ENCODE peak calls at places on chromosomes 12 and 14, in five cellular contexts. One of them, this sample, is unnamed. For H3K36me3, the result is how much of the 10 kb centered on the place peaks cover.

GRCh38 chr12:52370906-52371608 is 3.8 kb upstream of the KRT85 start:
- DNase-seq in sigmoid colon: peak
- DNase-seq in CD8-positive, alpha-beta memory T cell: no peak
- DNase-seq in neural progenitor cell: peak
- DNase-seq in SJSA1: no peak
- DNase-seq in this sample: no peak

GRCh38 chr14:37698840-37699777 is 103.7 kb downstream of the TTC6 start:
- DNase-seq in sigmoid colon: no peak
- DNase-seq in neural progenitor cell: no peak
- DNase-seq in CD8-positive, alpha-beta memory T cell: no peak
- DNase-seq in SJSA1: no peak
- DNase-seq in this sample: no peak

GRCh38 chr12:16604853-16605252 is 1.1 kb downstream of the LMO3 start:
- DNase-seq in sigmoid colon: peak
- DNase-seq in CD8-positive, alpha-beta memory T cell: no peak
- DNase-seq in neural progenitor cell: peak
- DNase-seq in SJSA1: no peak
- DNase-seq in this sample: no peak

GRCh38 chr14:81400852-81401251 is 728 bp upstream of the STON2 start:
- DNase-seq in CD8-positive, alpha-beta memory T cell: no peak
- DNase-seq in SJSA1: no peak
- DNase-seq in sigmoid colon: peak
- DNase-seq in neural progenitor cell: peak
- DNase-seq in this sample: no peak

GRCh38 chr12:91636721-91637120 is 454.1 kb upstream of the DCN start:
- DNase-seq in SJSA1: no peak
- DNase-seq in neural progenitor cell: no peak
- DNase-seq in sigmoid colon: no peak
- DNase-seq in CD8-positive, alpha-beta memory T cell: no peak
- DNase-seq in this sample: no peak

GRCh38 chr12:122030427-122030825 is 8.7 kb downstream of the BCL7A start:
- DNase-seq in SJSA1: no peak
- DNase-seq in CD8-positive, alpha-beta memory T cell: no peak
- DNase-seq in sigmoid colon: no peak
- DNase-seq in neural progenitor cell: no peak
- DNase-seq in this sample: no peak

GRCh38 chr12:9798008-9798619 is 29.2 kb upstream of the KLRF1 start:
- DNase-seq in SJSA1: peak
- DNase-seq in sigmoid colon: no peak
- DNase-seq in neural progenitor cell: peak
- DNase-seq in CD8-positive, alpha-beta memory T cell: peak
- DNase-seq in this sample: peak

GRCh38 chr12:123363743-123364531 is 710 bp downstream of the SBNO1 start:
- DNase-seq in CD8-positive, alpha-beta memory T cell: peak
- DNase-seq in SJSA1: no peak
- DNase-seq in neural progenitor cell: peak
- DNase-seq in sigmoid colon: peak
- DNase-seq in this sample: peak

GRCh38 chr14:88195676-88196075 is 127.4 kb downstream of the KCNK10 start:
- DNase-seq in sigmoid colon: no peak
- DNase-seq in neural progenitor cell: peak
- DNase-seq in SJSA1: no peak
- DNase-seq in CD8-positive, alpha-beta memory T cell: no peak
- DNase-seq in this sample: no peak

GRCh38 chr12:44889162-44889561 is 13.0 kb upstream of the NELL2 start:
- DNase-seq in sigmoid colon: no peak
- DNase-seq in neural progenitor cell: no peak
- DNase-seq in CD8-positive, alpha-beta memory T cell: no peak
- DNase-seq in SJSA1: no peak
- DNase-seq in this sample: no peak

GRCh38 chr12:1138691-1139090 is 147.7 kb downstream of the ERC1 start:
- DNase-seq in CD8-positive, alpha-beta memory T cell: no peak
- DNase-seq in neural progenitor cell: no peak
- DNase-seq in sigmoid colon: no peak
- DNase-seq in SJSA1: no peak
- DNase-seq in this sample: no peak

GRCh38 chr12:124475295-124476010 is 92.0 kb downstream of the NCOR2 start:
- DNase-seq in SJSA1: no peak
- DNase-seq in CD8-positive, alpha-beta memory T cell: no peak
- DNase-seq in neural progenitor cell: no peak
- DNase-seq in sigmoid colon: no peak
- DNase-seq in this sample: no peak

DNA sequence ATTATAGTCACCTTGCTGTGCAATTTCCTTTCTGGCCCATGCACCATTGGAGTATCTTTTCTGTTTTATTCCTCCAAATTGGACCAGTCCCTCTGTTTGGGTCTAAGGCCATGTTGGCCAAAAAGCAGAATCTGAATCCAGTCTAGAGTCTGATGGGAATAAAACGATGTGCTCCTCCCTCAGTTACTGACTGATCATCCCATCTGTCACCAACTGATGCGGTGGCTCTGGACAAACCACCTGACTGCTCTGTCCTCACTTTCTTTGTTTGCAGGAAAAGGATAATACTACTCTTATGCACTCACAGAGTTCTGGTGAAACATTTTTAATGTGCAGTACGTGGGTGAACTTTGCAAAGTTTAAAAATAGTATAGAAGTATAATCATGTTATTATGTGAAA is 120.2 kb upstream of the HIF1A start:
- DNase-seq in SJSA1: no peak
- DNase-seq in neural progenitor cell: no peak
- DNase-seq in sigmoid colon: no peak
- DNase-seq in CD8-positive, alpha-beta memory T cell: no peak
- DNase-seq in this sample: no peak
- H3K27ac ChIP-seq in SJSA1: peak
- H3K27ac ChIP-seq in neural progenitor cell: no peak
- H3K27ac ChIP-seq in sigmoid colon: no peak
- H3K27ac ChIP-seq in CD8-positive, alpha-beta memory T cell: no peak
- H3K27ac ChIP-seq in this sample: no peak

GRCh38 chr14:20807304-20807956 is 4.8 kb upstream of the RNASE1 start:
- DNase-seq in CD8-positive, alpha-beta memory T cell: no peak
- DNase-seq in sigmoid colon: no peak
- DNase-seq in SJSA1: no peak
- DNase-seq in neural progenitor cell: no peak
- DNase-seq in this sample: no peak

GRCh38 chr14:20812576-20812975 is 9.9 kb upstream of the RNASE1 start:
- DNase-seq in neural progenitor cell: no peak
- DNase-seq in SJSA1: no peak
- DNase-seq in sigmoid colon: no peak
- DNase-seq in CD8-positive, alpha-beta memory T cell: no peak
- DNase-seq in this sample: no peak

GRCh38 chr14:20811994-20812393 is 9.3 kb upstream of the RNASE1 start:
- DNase-seq in SJSA1: no peak
- DNase-seq in neural progenitor cell: no peak
- DNase-seq in CD8-positive, alpha-beta memory T cell: no peak
- DNase-seq in sigmoid colon: no peak
- DNase-seq in this sample: no peak

GRCh38 chr14:20808084-20808483 is 5.4 kb upstream of the RNASE1 start:
- DNase-seq in SJSA1: no peak
- DNase-seq in CD8-positive, alpha-beta memory T cell: no peak
- DNase-seq in neural progenitor cell: no peak
- DNase-seq in sigmoid colon: no peak
- DNase-seq in this sample: no peak

GRCh38 chr14:20809917-20810316 is 7.3 kb upstream of the RNASE1 start:
- DNase-seq in sigmoid colon: no peak
- DNase-seq in neural progenitor cell: no peak
- DNase-seq in SJSA1: no peak
- DNase-seq in CD8-positive, alpha-beta memory T cell: no peak
- DNase-seq in this sample: no peak
- H3K36me3 ChIP-seq in sigmoid colon: under half
- H3K36me3 ChIP-seq in neural progenitor cell: under half
- H3K36me3 ChIP-seq in SJSA1: under half
- H3K36me3 ChIP-seq in CD8-positive, alpha-beta memory T cell: under half
- H3K36me3 ChIP-seq in this sample: under half

DNA sequence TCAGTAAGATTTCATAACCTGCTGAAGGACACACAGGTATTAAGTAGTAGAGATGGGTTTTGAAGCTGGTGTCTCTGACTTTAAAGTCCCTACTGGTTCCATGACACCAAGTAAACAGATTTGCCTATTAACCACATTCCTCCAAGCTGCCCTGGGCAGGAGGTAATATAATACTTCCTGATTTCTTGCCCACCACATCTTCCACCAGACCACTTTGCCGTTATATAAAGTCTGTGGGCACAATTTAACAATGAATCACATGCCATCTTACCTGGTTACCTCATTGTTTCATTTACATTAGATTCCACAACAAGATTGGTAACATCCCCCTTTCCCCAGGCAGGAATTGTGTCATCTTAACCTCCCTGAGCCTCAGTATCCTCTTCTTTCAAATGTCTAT is 910 bp upstream of the LRRC23 start:
- DNase-seq in sigmoid colon: no peak
- DNase-seq in neural progenitor cell: no peak
- DNase-seq in SJSA1: no peak
- DNase-seq in CD8-positive, alpha-beta memory T cell: no peak
- DNase-seq in this sample: no peak
- H3K27ac ChIP-seq in sigmoid colon: no peak
- H3K27ac ChIP-seq in neural progenitor cell: no peak
- H3K27ac ChIP-seq in SJSA1: no peak
- H3K27ac ChIP-seq in CD8-positive, alpha-beta memory T cell: no peak
- H3K27ac ChIP-seq in this sample: peak

GRCh38 chr14:105739331-105740102 is 213.1 kb downstream of the TMEM121 start:
- DNase-seq in CD8-positive, alpha-beta memory T cell: no peak
- DNase-seq in neural progenitor cell: no peak
- DNase-seq in sigmoid colon: no peak
- DNase-seq in SJSA1: no peak
- DNase-seq in this sample: no peak

GRCh38 chr14:105742531-105742848 is 216.1 kb downstream of the TMEM121 start:
- DNase-seq in CD8-positive, alpha-beta memory T cell: no peak
- DNase-seq in SJSA1: no peak
- DNase-seq in sigmoid colon: no peak
- DNase-seq in neural progenitor cell: no peak
- DNase-seq in this sample: no peak

GRCh38 chr14:105737504-105738246 is 211.3 kb downstream of the TMEM121 start:
- DNase-seq in neural progenitor cell: no peak
- DNase-seq in sigmoid colon: no peak
- DNase-seq in CD8-positive, alpha-beta memory T cell: no peak
- DNase-seq in SJSA1: no peak
- DNase-seq in this sample: no peak

GRCh38 chr14:105733081-105734065 is 207.0 kb downstream of the TMEM121 start:
- DNase-seq in sigmoid colon: peak
- DNase-seq in CD8-positive, alpha-beta memory T cell: no peak
- DNase-seq in neural progenitor cell: no peak
- DNase-seq in SJSA1: peak
- DNase-seq in this sample: no peak

GRCh38 chr14:105738638-105739037 is 212.3 kb downstream of the TMEM121 start:
- DNase-seq in CD8-positive, alpha-beta memory T cell: no peak
- DNase-seq in neural progenitor cell: no peak
- DNase-seq in SJSA1: no peak
- DNase-seq in sigmoid colon: no peak
- DNase-seq in this sample: no peak
- H3K36me3 ChIP-seq in CD8-positive, alpha-beta memory T cell: under half
- H3K36me3 ChIP-seq in neural progenitor cell: under half
- H3K36me3 ChIP-seq in SJSA1: under half
- H3K36me3 ChIP-seq in sigmoid colon: under half
- H3K36me3 ChIP-seq in this sample: under half

GRCh38 chr12:109759595-109759994 is 46.0 kb downstream of the FAM222A start:
- DNase-seq in sigmoid colon: peak
- DNase-seq in neural progenitor cell: no peak
- DNase-seq in SJSA1: peak
- DNase-seq in CD8-positive, alpha-beta memory T cell: no peak
- DNase-seq in this sample: no peak
- H3K27ac ChIP-seq in sigmoid colon: no peak
- H3K27ac ChIP-seq in neural progenitor cell: no peak
- H3K27ac ChIP-seq in SJSA1: no peak
- H3K27ac ChIP-seq in CD8-positive, alpha-beta memory T cell: no peak
- H3K27ac ChIP-seq in this sample: no peak

GRCh38 chr12:132067182-132067581 is 76.9 kb downstream of the DDX51 start:
- DNase-seq in neural progenitor cell: no peak
- DNase-seq in CD8-positive, alpha-beta memory T cell: no peak
- DNase-seq in SJSA1: no peak
- DNase-seq in sigmoid colon: no peak
- DNase-seq in this sample: no peak

GRCh38 chr12:132066749-132067148 is 77.4 kb downstream of the DDX51 start:
- DNase-seq in CD8-positive, alpha-beta memory T cell: no peak
- DNase-seq in neural progenitor cell: no peak
- DNase-seq in SJSA1: no peak
- DNase-seq in sigmoid colon: no peak
- DNase-seq in this sample: no peak

GRCh38 chr12:132065609-132066344 is 78.3 kb downstream of the DDX51 start:
- DNase-seq in neural progenitor cell: no peak
- DNase-seq in SJSA1: no peak
- DNase-seq in sigmoid colon: no peak
- DNase-seq in CD8-positive, alpha-beta memory T cell: no peak
- DNase-seq in this sample: no peak

GRCh38 chr12:132065203-132065602 is 78.9 kb downstream of the DDX51 start:
- DNase-seq in neural progenitor cell: no peak
- DNase-seq in CD8-positive, alpha-beta memory T cell: no peak
- DNase-seq in SJSA1: no peak
- DNase-seq in sigmoid colon: no peak
- DNase-seq in this sample: no peak

GRCh38 chr12:132066345-132066685 is 77.8 kb downstream of the DDX51 start:
- DNase-seq in SJSA1: no peak
- DNase-seq in sigmoid colon: no peak
- DNase-seq in CD8-positive, alpha-beta memory T cell: no peak
- DNase-seq in neural progenitor cell: no peak
- DNase-seq in this sample: peak
- H3K36me3 ChIP-seq in SJSA1: half or more
- H3K36me3 ChIP-seq in sigmoid colon: half or more
- H3K36me3 ChIP-seq in CD8-positive, alpha-beta memory T cell: under half
- H3K36me3 ChIP-seq in neural progenitor cell: under half
- H3K36me3 ChIP-seq in this sample: under half

DNA sequence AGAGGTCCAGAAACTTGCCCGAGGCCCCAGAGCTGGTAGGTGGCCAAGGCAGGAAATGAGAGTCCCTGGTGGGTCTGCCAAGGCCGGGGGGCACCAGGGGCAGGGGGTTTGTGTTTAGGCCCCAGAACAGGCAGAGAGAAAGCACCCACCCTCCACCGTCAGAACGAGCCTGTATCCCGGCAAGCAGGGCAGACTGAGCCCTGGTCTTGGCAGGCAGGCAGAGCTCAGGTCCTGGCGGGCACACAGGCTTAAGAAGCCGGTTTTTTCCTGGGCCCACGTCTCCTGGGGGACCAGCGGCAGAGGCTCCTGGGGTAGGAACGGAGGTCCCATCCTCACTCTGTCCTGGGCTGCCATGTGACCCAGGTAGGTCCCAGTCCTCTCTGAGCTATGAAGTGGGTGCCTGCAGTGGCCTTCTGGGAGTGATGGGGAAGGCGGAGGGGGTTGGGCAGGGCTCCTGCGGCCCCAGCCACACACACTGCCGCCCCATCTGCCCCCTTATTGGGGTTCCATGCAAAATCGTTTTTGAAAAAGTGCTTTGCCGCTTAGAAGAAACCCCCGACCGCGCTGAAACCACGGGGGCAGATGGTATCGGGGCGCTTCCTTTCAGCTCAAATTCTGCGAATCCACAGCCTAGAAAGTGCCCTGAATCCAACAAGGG is 24.2 kb downstream of the SH2B3 start:
- DNase-seq in SJSA1: no peak
- DNase-seq in neural progenitor cell: no peak
- DNase-seq in CD8-positive, alpha-beta memory T cell: peak
- DNase-seq in sigmoid colon: no peak
- DNase-seq in this sample: peak
- H3K27ac ChIP-seq in SJSA1: no peak
- H3K27ac ChIP-seq in neural progenitor cell: no peak
- H3K27ac ChIP-seq in CD8-positive, alpha-beta memory T cell: peak
- H3K27ac ChIP-seq in sigmoid colon: peak
- H3K27ac ChIP-seq in this sample: peak

GRCh38 chr14:49774111-49774510 is 6.2 kb downstream of the KLHDC2 start:
- DNase-seq in CD8-positive, alpha-beta memory T cell: no peak
- DNase-seq in neural progenitor cell: no peak
- DNase-seq in SJSA1: no peak
- DNase-seq in sigmoid colon: no peak
- DNase-seq in this sample: no peak
- H3K36me3 ChIP-seq in CD8-positive, alpha-beta memory T cell: under half
- H3K36me3 ChIP-seq in neural progenitor cell: under half
- H3K36me3 ChIP-seq in SJSA1: under half
- H3K36me3 ChIP-seq in sigmoid colon: half or more
- H3K36me3 ChIP-seq in this sample: under half